ENCODE peak calls at places on chromosomes 4 and X, in seven cellular contexts. One of them, this sample, is unnamed.

GRCh38 chr4:48341776-48342558 is 638 bp downstream of the SLAIN2 start:
- DNase-seq in K562: peak; percentile 71
- DNase-seq in SK-N-SH: peak; percentile 62
- DNase-seq in HepG2: no peak
- DNase-seq in HCT116: no peak
- DNase-seq in GM12878: no peak
- DNase-seq in H1: peak; percentile 80
- DNase-seq in this sample: peak; percentile 67

GRCh38 chrX:71315917-71316316 is 14.4 kb downstream of the ITGB1BP2 start:
- DNase-seq in K562: no peak
- DNase-seq in SK-N-SH: no peak
- DNase-seq in HepG2: no peak
- DNase-seq in HCT116: no peak
- DNase-seq in GM12878: no peak
- DNase-seq in H1: no peak
- DNase-seq in this sample: no peak

GRCh38 chr4:16450724-16451123 is 224.5 kb upstream of the TAPT1 start:
- DNase-seq in K562: no peak
- DNase-seq in SK-N-SH: peak; percentile 8
- DNase-seq in HepG2: no peak
- DNase-seq in HCT116: no peak
- DNase-seq in GM12878: no peak
- DNase-seq in H1: no peak
- DNase-seq in this sample: peak; percentile 13

GRCh38 chrX:118420462-118420861 is 74.6 kb downstream of the WDR44 start:
- DNase-seq in K562: no peak
- DNase-seq in SK-N-SH: no peak
- DNase-seq in HepG2: no peak
- DNase-seq in HCT116: no peak
- DNase-seq in GM12878: no peak
- DNase-seq in H1: no peak
- DNase-seq in this sample: peak; percentile 8

GRCh38 chrX:106023947-106024346 is 14.6 kb downstream of the SERPINA7 start:
- DNase-seq in K562: no peak
- DNase-seq in SK-N-SH: no peak
- DNase-seq in HepG2: no peak
- DNase-seq in HCT116: no peak
- DNase-seq in GM12878: no peak
- DNase-seq in H1: no peak
- DNase-seq in this sample: no peak

GRCh38 chrX:150844016-150844415 is 54.5 kb downstream of the CD99L2 start:
- DNase-seq in K562: no peak
- DNase-seq in SK-N-SH: no peak
- DNase-seq in HepG2: no peak
- DNase-seq in HCT116: no peak
- DNase-seq in GM12878: no peak
- DNase-seq in H1: no peak
- DNase-seq in this sample: no peak

GRCh38 chr4:172042714-172043114 is 229.5 kb downstream of the GALNTL6 start:
- DNase-seq in K562: peak; percentile 39
- DNase-seq in SK-N-SH: no peak
- DNase-seq in HepG2: peak; percentile 7
- DNase-seq in HCT116: peak; percentile 23
- DNase-seq in GM12878: no peak
- DNase-seq in H1: no peak
- DNase-seq in this sample: peak; percentile 2

GRCh38 chr4:149700272-149700671 is 115.4 kb downstream of the IQCM start:
- DNase-seq in K562: no peak
- DNase-seq in SK-N-SH: no peak
- DNase-seq in HepG2: no peak
- DNase-seq in HCT116: no peak
- DNase-seq in GM12878: no peak
- DNase-seq in H1: no peak
- DNase-seq in this sample: no peak

GRCh38 chr4:71878388-71878787 is 94.5 kb upstream of the GC start:
- DNase-seq in K562: no peak
- DNase-seq in SK-N-SH: no peak
- DNase-seq in HepG2: no peak
- DNase-seq in HCT116: no peak
- DNase-seq in GM12878: no peak
- DNase-seq in H1: no peak
- DNase-seq in this sample: no peak

GRCh38 chr4:86386201-86386600 is 26.3 kb upstream of the MAPK10 start:
- DNase-seq in K562: no peak
- DNase-seq in SK-N-SH: no peak
- DNase-seq in HepG2: no peak
- DNase-seq in HCT116: no peak
- DNase-seq in GM12878: no peak
- DNase-seq in H1: no peak
- DNase-seq in this sample: no peak

GRCh38 chr4:25113915-25114904 is 46.0 kb downstream of the SEPSECS start:
- DNase-seq in K562: peak; percentile 20
- DNase-seq in SK-N-SH: no peak
- DNase-seq in HepG2: no peak
- DNase-seq in HCT116: no peak
- DNase-seq in GM12878: no peak
- DNase-seq in H1: no peak
- DNase-seq in this sample: no peak

GRCh38 chrX:41922694-41923171 is 621 bp downstream of the CASK start:
- DNase-seq in K562: peak; percentile 14
- DNase-seq in SK-N-SH: peak; percentile 63
- DNase-seq in HepG2: no peak
- DNase-seq in HCT116: no peak
- DNase-seq in GM12878: no peak
- DNase-seq in H1: peak; percentile 49
- DNase-seq in this sample: peak; percentile 26

GRCh38 chr4:138915725-138916124 is 99.9 kb upstream of the NOCT start:
- DNase-seq in K562: no peak
- DNase-seq in SK-N-SH: peak; percentile 43
- DNase-seq in HepG2: no peak
- DNase-seq in HCT116: no peak
- DNase-seq in GM12878: no peak
- DNase-seq in H1: no peak
- DNase-seq in this sample: no peak

GRCh38 chr4:155964016-155964891 is 10.6 kb upstream of the CTSO start:
- DNase-seq in K562: no peak
- DNase-seq in SK-N-SH: no peak
- DNase-seq in HepG2: no peak
- DNase-seq in HCT116: no peak
- DNase-seq in GM12878: no peak
- DNase-seq in H1: no peak
- DNase-seq in this sample: no peak

GRCh38 chr4:3869661-3870566 is 103.7 kb downstream of the ADRA2C start:
- DNase-seq in K562: no peak
- DNase-seq in SK-N-SH: no peak
- DNase-seq in HepG2: no peak
- DNase-seq in HCT116: no peak
- DNase-seq in GM12878: no peak
- DNase-seq in H1: no peak
- DNase-seq in this sample: no peak

GRCh38 chr4:22191565-22192301 is 243.2 kb upstream of the KCNIP4 start:
- DNase-seq in K562: no peak
- DNase-seq in SK-N-SH: no peak
- DNase-seq in HepG2: no peak
- DNase-seq in HCT116: no peak
- DNase-seq in GM12878: no peak
- DNase-seq in H1: peak; percentile 45
- DNase-seq in this sample: no peak

GRCh38 chrX:136708348-136708747 is 60.4 kb downstream of the CD40LG start:
- DNase-seq in K562: peak; percentile 14
- DNase-seq in SK-N-SH: peak; percentile 8
- DNase-seq in HepG2: no peak
- DNase-seq in HCT116: no peak
- DNase-seq in GM12878: no peak
- DNase-seq in H1: no peak
- DNase-seq in this sample: peak; percentile 4

GRCh38 chr4:24603343-24603742 is 19.0 kb upstream of the DHX15 start:
- DNase-seq in K562: no peak
- DNase-seq in SK-N-SH: no peak
- DNase-seq in HepG2: no peak
- DNase-seq in HCT116: no peak
- DNase-seq in GM12878: no peak
- DNase-seq in H1: no peak
- DNase-seq in this sample: no peak

GRCh38 chr4:43251760-43252317 is 359.3 kb downstream of the GRXCR1 start:
- DNase-seq in K562: no peak
- DNase-seq in SK-N-SH: no peak
- DNase-seq in HepG2: no peak
- DNase-seq in HCT116: no peak
- DNase-seq in GM12878: no peak
- DNase-seq in H1: no peak
- DNase-seq in this sample: no peak

GRCh38 chr4:39256436-39256835 is 74.1 kb downstream of the WDR19 start:
- DNase-seq in K562: no peak
- DNase-seq in SK-N-SH: no peak
- DNase-seq in HepG2: no peak
- DNase-seq in HCT116: no peak
- DNase-seq in GM12878: no peak
- DNase-seq in H1: no peak
- DNase-seq in this sample: peak; percentile 94

GRCh38 chr4:992297-993110 is 700 bp downstream of the SLC26A1 start:
- DNase-seq in K562: peak; percentile 94
- DNase-seq in SK-N-SH: no peak
- DNase-seq in HepG2: peak; percentile 98
- DNase-seq in HCT116: no peak
- DNase-seq in GM12878: no peak
- DNase-seq in H1: no peak
- DNase-seq in this sample: peak; percentile 61

GRCh38 chr4:122917731-122918130 is 4.7 kb downstream of the NUDT6 start:
- DNase-seq in K562: no peak
- DNase-seq in SK-N-SH: no peak
- DNase-seq in HepG2: no peak
- DNase-seq in HCT116: no peak
- DNase-seq in GM12878: no peak
- DNase-seq in H1: no peak
- DNase-seq in this sample: peak; percentile 85

GRCh38 chr4:3644849-3645627 is 112.8 kb upstream of the LRPAP1 start:
- DNase-seq in K562: peak; percentile 32
- DNase-seq in SK-N-SH: no peak
- DNase-seq in HepG2: no peak
- DNase-seq in HCT116: no peak
- DNase-seq in GM12878: no peak
- DNase-seq in H1: no peak
- DNase-seq in this sample: no peak

GRCh38 chrX:112736310-112736709 is 56.6 kb upstream of the LHFPL1 start:
- DNase-seq in K562: no peak
- DNase-seq in SK-N-SH: no peak
- DNase-seq in HepG2: no peak
- DNase-seq in HCT116: no peak
- DNase-seq in GM12878: no peak
- DNase-seq in H1: no peak
- DNase-seq in this sample: no peak

GRCh38 chrX:112734250-112734649 is 54.5 kb upstream of the LHFPL1 start:
- DNase-seq in K562: no peak
- DNase-seq in SK-N-SH: no peak
- DNase-seq in HepG2: no peak
- DNase-seq in HCT116: no peak
- DNase-seq in GM12878: no peak
- DNase-seq in H1: no peak
- DNase-seq in this sample: no peak

GRCh38 chrX:112735147-112735546 is 55.4 kb upstream of the LHFPL1 start:
- DNase-seq in K562: no peak
- DNase-seq in SK-N-SH: no peak
- DNase-seq in HepG2: no peak
- DNase-seq in HCT116: no peak
- DNase-seq in GM12878: no peak
- DNase-seq in H1: no peak
- DNase-seq in this sample: no peak

GRCh38 chrX:112731793-112732192 is 52.1 kb upstream of the LHFPL1 start:
- DNase-seq in K562: no peak
- DNase-seq in SK-N-SH: no peak
- DNase-seq in HepG2: no peak
- DNase-seq in HCT116: no peak
- DNase-seq in GM12878: no peak
- DNase-seq in H1: no peak
- DNase-seq in this sample: no peak
- H2AFZ ChIP-seq in K562: no peak overlapping the region
- H2AFZ ChIP-seq in SK-N-SH: no peak overlapping the region
- H2AFZ ChIP-seq in HepG2: no peak overlapping the region
- H2AFZ ChIP-seq in HCT116: no peak overlapping the region
- H2AFZ ChIP-seq in GM12878: no peak overlapping the region
- H2AFZ ChIP-seq in H1: no peak overlapping the region
- H2AFZ ChIP-seq in this sample: no peak overlapping the region

GRCh38 chrX:110212299-110212698 is 105.6 kb downstream of the AMMECR1 start:
- DNase-seq in K562: no peak
- DNase-seq in SK-N-SH: peak; percentile 9
- DNase-seq in HepG2: no peak
- DNase-seq in HCT116: no peak
- DNase-seq in GM12878: no peak
- DNase-seq in H1: no peak
- DNase-seq in this sample: no peak
- TF ChIP-seq MAX in K562: no peak
- TF ChIP-seq MAX in SK-N-SH: no peak
- TF ChIP-seq MAX in HepG2: no peak
- TF ChIP-seq MAX in HCT116: no peak
- TF ChIP-seq MAX in GM12878: no peak
- TF ChIP-seq MAX in H1: no peak
- TF ChIP-seq MAX in this sample: no peak

GRCh38 chrX:47212381-47213293 is 5.8 kb upstream of the CDK16 start:
- DNase-seq in K562: no peak
- DNase-seq in SK-N-SH: peak; percentile 39
- DNase-seq in HepG2: no peak
- DNase-seq in HCT116: no peak
- DNase-seq in GM12878: no peak
- DNase-seq in H1: no peak
- DNase-seq in this sample: no peak

GRCh38 chrX:47206316-47206715 is 12.2 kb upstream of the CDK16 start:
- DNase-seq in K562: no peak
- DNase-seq in SK-N-SH: no peak
- DNase-seq in HepG2: no peak
- DNase-seq in HCT116: no peak
- DNase-seq in GM12878: no peak
- DNase-seq in H1: no peak
- DNase-seq in this sample: no peak

GRCh38 chrX:47210661-47211425 is 7.6 kb upstream of the CDK16 start:
- DNase-seq in K562: no peak
- DNase-seq in SK-N-SH: no peak
- DNase-seq in HepG2: no peak
- DNase-seq in HCT116: no peak
- DNase-seq in GM12878: no peak
- DNase-seq in H1: no peak
- DNase-seq in this sample: no peak

GRCh38 chrX:47208108-47208507 is 10.4 kb upstream of the CDK16 start:
- DNase-seq in K562: no peak
- DNase-seq in SK-N-SH: no peak
- DNase-seq in HepG2: no peak
- DNase-seq in HCT116: no peak
- DNase-seq in GM12878: no peak
- DNase-seq in H1: no peak
- DNase-seq in this sample: no peak

GRCh38 chrX:47209508-47210238 is 8.8 kb upstream of the CDK16 start:
- DNase-seq in K562: no peak
- DNase-seq in SK-N-SH: no peak
- DNase-seq in HepG2: no peak
- DNase-seq in HCT116: no peak
- DNase-seq in GM12878: no peak
- DNase-seq in H1: no peak
- DNase-seq in this sample: no peak
- TF ChIP-seq POLR2AphosphoS5 in K562: no peak
- TF ChIP-seq POLR2AphosphoS5 in SK-N-SH: no peak
- TF ChIP-seq POLR2AphosphoS5 in HepG2: no peak
- TF ChIP-seq POLR2AphosphoS5 in HCT116: no peak
- TF ChIP-seq POLR2AphosphoS5 in GM12878: no peak
- TF ChIP-seq POLR2AphosphoS5 in H1: no peak
- TF ChIP-seq POLR2AphosphoS5 in this sample: no peak

GRCh38 chr4:186932631-186933150 is 209.0 kb upstream of the FAT1 start:
- DNase-seq in K562: no peak
- DNase-seq in SK-N-SH: no peak
- DNase-seq in HepG2: peak; percentile 29
- DNase-seq in HCT116: peak; percentile 99
- DNase-seq in GM12878: no peak
- DNase-seq in H1: no peak
- DNase-seq in this sample: peak; percentile 69
- H2AFZ ChIP-seq in K562: peak overlapping the region; percentile 56
- H2AFZ ChIP-seq in SK-N-SH: no peak overlapping the region
- H2AFZ ChIP-seq in HepG2: no peak overlapping the region
- H2AFZ ChIP-seq in HCT116: no peak overlapping the region
- H2AFZ ChIP-seq in GM12878: no peak overlapping the region
- H2AFZ ChIP-seq in H1: no peak overlapping the region
- H2AFZ ChIP-seq in this sample: no peak overlapping the region